ENCODE peak calls at places on chromosomes 3 and 15, in four cellular contexts. X is left ventricle myocardium inferior, B is prostate gland, U is psoas muscle. E is an unnamed sample.

GRCh38 chr3:138347084-138347483 is 1.3 kb upstream of the MRAS start:
- DNase-seq in X (no peak), B (no peak), U (no peak), E (no peak)

GRCh38 chr3:102104093-102104492 is 254.8 kb downstream of the NFKBIZ start:
- DNase-seq in X (no peak), B (no peak), U (no peak), E (no peak)

GRCh38 chr15:67480741-67481140 is 40.2 kb upstream of the C15orf61 start:
- DNase-seq in X (no peak), B (no peak), U (no peak), E (no peak)

GRCh38 chr3:188721990-188722389 is 449.8 kb upstream of the TPRG1 start:
- DNase-seq in X (no peak), B (no peak), U (no peak), E (no peak)

GRCh38 chr3:188326111-188326510 is 172.2 kb downstream of the LPP start:
- DNase-seq in X (no peak), B (no peak), U (no peak), E (no peak)

GRCh38 chr3:168051579-168052183 is 44.0 kb downstream of the GOLIM4 start:
- DNase-seq in X (no peak), B (no peak), U (no peak), E (no peak)

GRCh38 chr3:14366233-14366632 is 36.2 kb upstream of the SLC6A6 start:
- DNase-seq in X (no peak), B (no peak), U (no peak), E (no peak)

GRCh38 chr3:115248274-115248673 is 101.2 kb upstream of the ZBTB20 start:
- DNase-seq in X (no peak), B (no peak), U (no peak), E (no peak)

GRCh38 chr3:181694805-181695660 is 16.7 kb upstream of the SOX2 start:
- DNase-seq in X (peak), B (no peak), U (peak), E (no peak)

GRCh38 chr3:62558549-62559112 is 185.3 kb upstream of the FEZF2 start:
- DNase-seq in X (no peak), B (no peak), U (no peak), E (peak)

GRCh38 chr3:4633078-4634004 is 140.2 kb downstream of the ITPR1 start:
- DNase-seq in X (no peak), B (no peak), U (no peak), E (no peak)

GRCh38 chr3:150147776-150148175 is 177.1 kb upstream of the PFN2 start:
- DNase-seq in X (no peak), B (no peak), U (peak), E (peak)

GRCh38 chr3:147385059-147386012 is 21.0 kb downstream of the ZIC4 start:
- DNase-seq in X (no peak), B (no peak), U (no peak), E (no peak)

GRCh38 chr3:196640501-196640968 is 1.0 kb downstream of the NRROS start:
- DNase-seq in X (no peak), B (no peak), U (no peak), E (no peak)

GRCh38 chr3:35664460-35664919 is 25.2 kb downstream of the ARPP21 start:
- DNase-seq in X (peak), B (no peak), U (peak), E (peak)

GRCh38 chr3:125916376-125916978 is 52.5 kb upstream of the ROPN1B start:
- DNase-seq in X (no peak), B (peak), U (no peak), E (no peak)

GRCh38 chr15:77107531-77108355 is 36.8 kb upstream of the TSPAN3 start:
- DNase-seq in X (peak), B (peak), U (peak), E (peak)

GRCh38 chr3:27423463-27423862 is 54.3 kb upstream of the NEK10 start:
- DNase-seq in X (no peak), B (no peak), U (no peak), E (no peak)

GRCh38 chr15:27970661-27971392 is 128.3 kb downstream of the OCA2 start:
- DNase-seq in X (no peak), B (no peak), U (no peak), E (no peak)

GRCh38 chr3:44993471-44994205 is 17.6 kb downstream of the EXOSC7 start:
- DNase-seq in X (no peak), B (no peak), U (no peak), E (no peak)

GRCh38 chr3:13543251-13543650 is 5.7 kb upstream of the FBLN2 start:
- DNase-seq in X (peak), B (no peak), U (peak), E (no peak)

GRCh38 chr15:50162988-50163718 is 18.8 kb upstream of the SLC27A2 start:
- DNase-seq in X (no peak), B (no peak), U (no peak), E (no peak)

GRCh38 chr3:138640537-138640936 is 32.0 kb downstream of the FAIM start:
- DNase-seq in X (no peak), B (no peak), U (no peak), E (no peak)

GRCh38 chr3:188594137-188594536 is 440.2 kb downstream of the LPP start:
- DNase-seq in X (no peak), B (no peak), U (no peak), E (no peak)

GRCh38 chr3:141777957-141778813 is 15.0 kb downstream of the GRK7 start:
- DNase-seq in X (no peak), B (no peak), U (no peak), E (peak)

GRCh38 chr15:77580991-77581682 is 51.6 kb downstream of the LINGO1 start:
- DNase-seq in X (peak), B (peak), U (no peak), E (no peak)

GRCh38 chr15:77831989-77832388 is 199.3 kb upstream of the LINGO1 start:
- DNase-seq in X (no peak), B (no peak), U (no peak), E (peak)

GRCh38 chr3:103662591-103662990 is 1227.8 kb downstream of the ZPLD1 start:
- DNase-seq in X (no peak), B (no peak), U (no peak), E (no peak)

GRCh38 chr15:92638709-92639365 is 16.7 kb downstream of the FAM174B start:
- DNase-seq in X (no peak), B (peak), U (no peak), E (peak)

GRCh38 chr3:110248666-110249065 is 823.0 kb upstream of the NECTIN3 start:
- DNase-seq in X (no peak), B (no peak), U (no peak), E (no peak)

GRCh38 chr3:194505791-194506415 is 19.1 kb upstream of the ATP13A3 start:
- DNase-seq in X (no peak), B (no peak), U (no peak), E (no peak)

GRCh38 chr15:100049936-100050876 is 291.6 kb downstream of the ADAMTS17 start:
- DNase-seq in X (no peak), B (no peak), U (no peak), E (no peak)

GRCh38 chr3:174891524-174892203 is 32.5 kb downstream of the NAALADL2 start:
- DNase-seq in X (no peak), B (no peak), U (no peak), E (peak)

GRCh38 chr3:190747566-190747965 is 114.9 kb downstream of the GMNC start:
- DNase-seq in X (no peak), B (no peak), U (no peak), E (no peak)

GRCh38 chr3:99896482-99896881 is 78.8 kb downstream of the CMSS1 start:
- DNase-seq in X (no peak), B (no peak), U (no peak), E (no peak)

GRCh38 chr15:66617137-66618090 is 51.6 kb upstream of the LCTL start:
- DNase-seq in X (peak), B (peak), U (peak), E (peak)

GRCh38 chr3:177283983-177284382 is 86.7 kb upstream of the TBL1XR1 start:
- DNase-seq in X (no peak), B (no peak), U (no peak), E (no peak)

GRCh38 chr15:33160054-33160453 is 34.5 kb downstream of the FMN1 start:
- DNase-seq in X (no peak), B (no peak), U (no peak), E (no peak)

GRCh38 chr3:166519443-166519842 is 682.2 kb upstream of the BCHE start:
- DNase-seq in X (no peak), B (no peak), U (no peak), E (no peak)

GRCh38 chr15:82648257-82649103 is 1.3 kb upstream of the CPEB1 start:
- DNase-seq in X (no peak), B (no peak), U (peak), E (no peak)
- TF ChIP-seq CTCF in X (no peak), B (no peak), U (no peak), E (no peak)

GRCh38 chr3:155805204-155805801 is 775 bp downstream of the C3orf33 start:
- DNase-seq in X (no peak), B (no peak), U (peak), E (no peak)
- H3K27ac ChIP-seq in X (peak), B (peak), U (peak), E (peak)

DNA sequence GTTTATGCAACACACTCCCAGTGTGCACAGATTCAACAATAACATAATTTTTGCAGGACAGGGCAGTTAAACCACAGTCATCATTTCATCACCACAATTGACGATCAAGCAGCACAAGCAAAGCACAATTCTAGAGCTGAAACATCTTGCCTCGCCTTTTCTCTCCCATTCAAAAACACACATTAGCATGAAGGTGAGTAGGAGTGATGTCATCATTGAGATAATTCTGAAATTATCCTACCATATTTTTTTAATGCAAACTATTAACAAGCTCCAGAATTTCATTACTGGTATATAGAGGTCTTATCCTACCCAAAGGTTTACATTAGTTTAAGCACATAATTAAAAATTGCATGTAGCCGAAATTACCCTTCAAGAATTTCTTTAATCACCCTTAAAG is 3.5 kb downstream of the IGDCC3 start:
- DNase-seq in X (no peak), B (no peak), U (no peak), E (no peak)
- H3K4me3 ChIP-seq in X (no peak), B (no peak), U (no peak), E (no peak)

DNA sequence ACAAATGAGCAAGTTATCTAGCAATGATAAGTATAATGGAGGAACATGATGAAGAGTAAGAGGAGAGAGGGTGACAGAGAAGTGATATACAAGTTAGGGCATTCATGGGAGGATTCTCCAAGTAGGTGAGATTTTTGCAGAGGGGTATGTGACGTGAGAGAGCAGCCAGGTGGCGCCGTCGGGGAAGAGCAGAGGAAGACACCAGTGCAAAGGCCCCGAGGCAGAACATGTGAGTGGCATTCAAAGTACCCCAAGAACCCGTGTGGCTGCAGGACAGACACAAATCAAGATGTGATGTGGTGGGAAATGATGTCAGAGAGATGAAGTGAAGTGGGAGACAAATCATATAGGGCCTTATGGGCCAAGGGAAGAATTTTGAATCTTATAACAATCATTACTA is 81.8 kb upstream of the GRM7 start:
- DNase-seq in X (no peak), B (no peak), U (no peak), E (no peak)
- TF ChIP-seq CTCF in X (no peak), B (no peak), U (no peak), E (peak)

E was measured in WERI-Rb-1.